ENCODE peak calls at places on chromosome 11, in eight cellular contexts. One of them, this sample, is unnamed.

GRCh38 chr11:33869511-33870422 is 22.1 kb downstream of the LMO2 start:
- DNase-seq in CD4-positive, alpha-beta memory T cell: no peak
- DNase-seq in HAP-1: peak; percentile 42
- DNase-seq in GM06990: peak; percentile 68
- DNase-seq in MM.1S: peak; percentile 15
- DNase-seq in K562: peak; percentile 72
- DNase-seq in OCI-LY7: peak; percentile 17
- DNase-seq in HCT116: no peak
- DNase-seq in this sample: no peak

GRCh38 chr11:60315866-60316265 is 11.2 kb upstream of the MS4A6E start:
- DNase-seq in GM06990: no peak
- DNase-seq in HAP-1: peak; percentile 53
- DNase-seq in CD4-positive, alpha-beta memory T cell: no peak
- DNase-seq in K562: no peak
- DNase-seq in HCT116: no peak
- DNase-seq in MM.1S: no peak
- DNase-seq in OCI-LY7: no peak
- DNase-seq in this sample: no peak

GRCh38 chr11:43573233-43573632 is 107.3 kb upstream of the HSD17B12 start:
- DNase-seq in GM06990: no peak
- DNase-seq in CD4-positive, alpha-beta memory T cell: no peak
- DNase-seq in K562: peak; percentile 45
- DNase-seq in MM.1S: peak; percentile 43
- DNase-seq in HAP-1: peak; percentile 64
- DNase-seq in OCI-LY7: peak; percentile 51
- DNase-seq in HCT116: peak; percentile 16
- DNase-seq in this sample: no peak

GRCh38 chr11:14254533-14255530 is 104.2 kb downstream of the RRAS2 start:
- DNase-seq in HAP-1: no peak
- DNase-seq in CD4-positive, alpha-beta memory T cell: no peak
- DNase-seq in K562: no peak
- DNase-seq in GM06990: no peak
- DNase-seq in MM.1S: no peak
- DNase-seq in HCT116: no peak
- DNase-seq in OCI-LY7: no peak
- DNase-seq in this sample: no peak

GRCh38 chr11:96207459-96208449 is 135.2 kb downstream of the MAML2 start:
- DNase-seq in MM.1S: peak; percentile 63
- DNase-seq in K562: no peak
- DNase-seq in HCT116: no peak
- DNase-seq in HAP-1: no peak
- DNase-seq in CD4-positive, alpha-beta memory T cell: peak; percentile 52
- DNase-seq in GM06990: no peak
- DNase-seq in OCI-LY7: peak; percentile 57
- DNase-seq in this sample: no peak

GRCh38 chr11:93236741-93237675 is 39.2 kb upstream of the SLC36A4 start:
- DNase-seq in MM.1S: peak; percentile 51
- DNase-seq in HAP-1: peak; percentile 60
- DNase-seq in K562: peak; percentile 17
- DNase-seq in HCT116: peak; percentile 34
- DNase-seq in OCI-LY7: peak; percentile 61
- DNase-seq in GM06990: no peak
- DNase-seq in CD4-positive, alpha-beta memory T cell: peak; percentile 12
- DNase-seq in this sample: peak; percentile 8

GRCh38 chr11:112128483-112129121 is 35.3 kb downstream of the IL18 start:
- DNase-seq in HCT116: peak; percentile 87
- DNase-seq in MM.1S: no peak
- DNase-seq in GM06990: no peak
- DNase-seq in HAP-1: peak; percentile 50
- DNase-seq in OCI-LY7: no peak
- DNase-seq in CD4-positive, alpha-beta memory T cell: no peak
- DNase-seq in K562: no peak
- DNase-seq in this sample: peak; percentile 49

GRCh38 chr11:12159351-12160099 is 49.1 kb downstream of the MICAL2 start:
- DNase-seq in HAP-1: no peak
- DNase-seq in HCT116: no peak
- DNase-seq in GM06990: no peak
- DNase-seq in MM.1S: no peak
- DNase-seq in OCI-LY7: no peak
- DNase-seq in CD4-positive, alpha-beta memory T cell: no peak
- DNase-seq in K562: no peak
- DNase-seq in this sample: peak; percentile 75

GRCh38 chr11:35059040-35059439 is 79.9 kb upstream of the CD44 start:
- DNase-seq in K562: no peak
- DNase-seq in CD4-positive, alpha-beta memory T cell: no peak
- DNase-seq in HCT116: no peak
- DNase-seq in HAP-1: no peak
- DNase-seq in GM06990: no peak
- DNase-seq in MM.1S: no peak
- DNase-seq in OCI-LY7: peak; percentile 59
- DNase-seq in this sample: no peak

GRCh38 chr11:110921742-110922200 is 209.5 kb upstream of the ARHGAP20 start:
- DNase-seq in HCT116: no peak
- DNase-seq in CD4-positive, alpha-beta memory T cell: no peak
- DNase-seq in K562: no peak
- DNase-seq in GM06990: no peak
- DNase-seq in HAP-1: no peak
- DNase-seq in MM.1S: no peak
- DNase-seq in OCI-LY7: no peak
- DNase-seq in this sample: peak; percentile 11

GRCh38 chr11:1128333-1129142 is 29.2 kb upstream of the MUC5AC start:
- DNase-seq in MM.1S: no peak
- DNase-seq in CD4-positive, alpha-beta memory T cell: no peak
- DNase-seq in GM06990: no peak
- DNase-seq in HCT116: no peak
- DNase-seq in HAP-1: peak; percentile 3
- DNase-seq in K562: no peak
- DNase-seq in OCI-LY7: no peak
- DNase-seq in this sample: no peak

GRCh38 chr11:124570160-124570559 is 363 bp downstream of the OR8A1 start:
- DNase-seq in HCT116: no peak
- DNase-seq in K562: no peak
- DNase-seq in GM06990: no peak
- DNase-seq in OCI-LY7: no peak
- DNase-seq in HAP-1: no peak
- DNase-seq in MM.1S: no peak
- DNase-seq in CD4-positive, alpha-beta memory T cell: no peak
- DNase-seq in this sample: no peak

GRCh38 chr11:16893456-16894076 is 120.6 kb downstream of the PLEKHA7 start:
- DNase-seq in HAP-1: no peak
- DNase-seq in CD4-positive, alpha-beta memory T cell: no peak
- DNase-seq in K562: no peak
- DNase-seq in GM06990: no peak
- DNase-seq in MM.1S: no peak
- DNase-seq in HCT116: no peak
- DNase-seq in OCI-LY7: no peak
- DNase-seq in this sample: no peak

GRCh38 chr11:134643519-134644042 is 231.5 kb upstream of the B3GAT1 start:
- DNase-seq in CD4-positive, alpha-beta memory T cell: no peak
- DNase-seq in MM.1S: no peak
- DNase-seq in K562: no peak
- DNase-seq in GM06990: no peak
- DNase-seq in HCT116: no peak
- DNase-seq in HAP-1: no peak
- DNase-seq in OCI-LY7: no peak
- DNase-seq in this sample: no peak

GRCh38 chr11:94871491-94872185 is 101.7 kb downstream of the CWC15 start:
- DNase-seq in MM.1S: no peak
- DNase-seq in HCT116: no peak
- DNase-seq in CD4-positive, alpha-beta memory T cell: no peak
- DNase-seq in K562: no peak
- DNase-seq in GM06990: no peak
- DNase-seq in OCI-LY7: no peak
- DNase-seq in HAP-1: no peak
- DNase-seq in this sample: no peak

GRCh38 chr11:67027943-67028542 is 5.1 kb downstream of the SYT12 start:
- DNase-seq in GM06990: peak; percentile 49
- DNase-seq in K562: peak; percentile 44
- DNase-seq in CD4-positive, alpha-beta memory T cell: no peak
- DNase-seq in HCT116: no peak
- DNase-seq in HAP-1: no peak
- DNase-seq in MM.1S: peak; percentile 19
- DNase-seq in OCI-LY7: peak; percentile 73
- DNase-seq in this sample: no peak

GRCh38 chr11:125802387-125802786 is 14.5 kb downstream of the PATE3 start:
- DNase-seq in HCT116: no peak
- DNase-seq in HAP-1: no peak
- DNase-seq in K562: no peak
- DNase-seq in MM.1S: no peak
- DNase-seq in CD4-positive, alpha-beta memory T cell: no peak
- DNase-seq in OCI-LY7: no peak
- DNase-seq in GM06990: no peak
- DNase-seq in this sample: no peak

GRCh38 chr11:125799808-125800207 is 11.9 kb downstream of the PATE3 start:
- DNase-seq in HCT116: no peak
- DNase-seq in GM06990: no peak
- DNase-seq in K562: no peak
- DNase-seq in MM.1S: no peak
- DNase-seq in OCI-LY7: no peak
- DNase-seq in HAP-1: no peak
- DNase-seq in CD4-positive, alpha-beta memory T cell: no peak
- DNase-seq in this sample: no peak

DNA sequence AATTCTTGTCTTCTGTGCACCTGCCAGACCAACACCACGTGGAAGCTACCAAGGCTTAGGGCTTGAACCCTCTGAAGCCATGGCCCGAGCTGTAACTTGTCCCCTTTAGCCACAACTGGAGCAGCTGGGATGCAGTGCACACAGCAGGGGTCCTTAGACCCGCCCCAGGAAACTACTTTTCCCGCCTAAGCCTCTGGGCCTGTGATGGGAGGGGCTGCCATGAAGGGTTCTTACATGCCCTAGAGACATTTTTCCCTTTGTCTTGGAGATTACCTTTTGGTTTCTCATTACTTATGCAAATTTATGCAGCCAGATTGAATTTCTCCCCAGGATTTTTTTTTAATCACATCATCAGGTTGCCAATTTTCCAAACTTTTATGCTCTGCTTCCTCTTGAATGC is 9.7 kb downstream of the PATE3 start:
- DNase-seq in GM06990: no peak
- DNase-seq in K562: no peak
- DNase-seq in CD4-positive, alpha-beta memory T cell: no peak
- DNase-seq in MM.1S: no peak
- DNase-seq in OCI-LY7: no peak
- DNase-seq in HAP-1: peak; percentile 11
- DNase-seq in HCT116: no peak
- DNase-seq in this sample: no peak
- H3K4me3 ChIP-seq in GM06990: no peak overlapping the region
- H3K4me3 ChIP-seq in K562: no peak overlapping the region
- H3K4me3 ChIP-seq in CD4-positive, alpha-beta memory T cell: no peak overlapping the region
- H3K4me3 ChIP-seq in MM.1S: no peak overlapping the region
- H3K4me3 ChIP-seq in OCI-LY7: no peak overlapping the region
- H3K4me3 ChIP-seq in HAP-1: no peak overlapping the region
- H3K4me3 ChIP-seq in HCT116: no peak overlapping the region
- H3K4me3 ChIP-seq in this sample: no peak overlapping the region

GRCh38 chr11:117875397-117876048 is 935 bp downstream of the FXYD6 start:
- DNase-seq in GM06990: no peak
- DNase-seq in OCI-LY7: no peak
- DNase-seq in MM.1S: no peak
- DNase-seq in K562: no peak
- DNase-seq in CD4-positive, alpha-beta memory T cell: peak; percentile 28
- DNase-seq in HCT116: no peak
- DNase-seq in HAP-1: peak; percentile 48
- DNase-seq in this sample: no peak
- H3K4me3 ChIP-seq in GM06990: no peak overlapping the region
- H3K4me3 ChIP-seq in OCI-LY7: no peak overlapping the region
- H3K4me3 ChIP-seq in MM.1S: no peak overlapping the region
- H3K4me3 ChIP-seq in K562: no peak overlapping the region
- H3K4me3 ChIP-seq in CD4-positive, alpha-beta memory T cell: peak overlapping the region; percentile 53
- H3K4me3 ChIP-seq in HCT116: no peak overlapping the region
- H3K4me3 ChIP-seq in HAP-1: peak overlapping the region; percentile 91
- H3K4me3 ChIP-seq in this sample: no peak overlapping the region

DNA sequence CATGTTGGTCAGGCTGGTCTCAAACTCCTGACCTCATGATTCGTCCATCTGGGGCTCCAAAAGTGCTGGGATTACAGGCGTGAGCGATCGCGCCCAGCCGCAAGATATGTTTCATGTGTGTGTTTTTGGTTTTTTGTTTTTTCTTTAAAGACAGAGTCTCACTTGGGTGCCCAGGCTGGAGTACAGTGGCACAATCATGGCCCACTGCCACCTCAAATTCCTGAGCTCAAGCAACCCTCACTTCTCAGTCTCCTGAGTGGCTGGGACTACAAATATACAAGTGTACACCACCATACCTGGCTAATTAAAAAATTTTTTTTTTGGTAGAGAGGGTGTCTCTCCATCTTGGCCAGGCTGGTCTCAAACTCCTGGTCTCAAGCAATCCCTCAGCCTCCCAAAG is 8.4 kb downstream of the TIGD3 start:
- DNase-seq in CD4-positive, alpha-beta memory T cell: no peak
- DNase-seq in HCT116: no peak
- DNase-seq in HAP-1: no peak
- DNase-seq in MM.1S: no peak
- DNase-seq in OCI-LY7: no peak
- DNase-seq in K562: no peak
- DNase-seq in GM06990: no peak
- DNase-seq in this sample: no peak
- H3K4me3 ChIP-seq in CD4-positive, alpha-beta memory T cell: no peak overlapping the region
- H3K4me3 ChIP-seq in HCT116: no peak overlapping the region
- H3K4me3 ChIP-seq in HAP-1: no peak overlapping the region
- H3K4me3 ChIP-seq in MM.1S: peak overlapping the region; percentile 18
- H3K4me3 ChIP-seq in OCI-LY7: no peak overlapping the region
- H3K4me3 ChIP-seq in K562: no peak overlapping the region
- H3K4me3 ChIP-seq in GM06990: no peak overlapping the region
- H3K4me3 ChIP-seq in this sample: no peak overlapping the region

GRCh38 chr11:102047305-102047924 is at the start of gene CFAP300:
- DNase-seq in MM.1S: peak; percentile 61
- DNase-seq in CD4-positive, alpha-beta memory T cell: peak; percentile 15
- DNase-seq in GM06990: peak; percentile 45
- DNase-seq in HCT116: no peak
- DNase-seq in OCI-LY7: peak; percentile 11
- DNase-seq in HAP-1: peak; percentile 87
- DNase-seq in K562: no peak
- DNase-seq in this sample: peak; percentile 13

GRCh38 chr11:102050927-102051575 is 3.8 kb downstream of the CFAP300 start:
- DNase-seq in HCT116: no peak
- DNase-seq in K562: no peak
- DNase-seq in MM.1S: no peak
- DNase-seq in OCI-LY7: no peak
- DNase-seq in CD4-positive, alpha-beta memory T cell: no peak
- DNase-seq in GM06990: no peak
- DNase-seq in HAP-1: no peak
- DNase-seq in this sample: no peak

GRCh38 chr11:102046841-102047240 is 396 bp upstream of the CFAP300 start:
- DNase-seq in HAP-1: no peak
- DNase-seq in GM06990: no peak
- DNase-seq in CD4-positive, alpha-beta memory T cell: no peak
- DNase-seq in K562: no peak
- DNase-seq in HCT116: no peak
- DNase-seq in MM.1S: no peak
- DNase-seq in OCI-LY7: no peak
- DNase-seq in this sample: peak; percentile 16
- H3K4me3 ChIP-seq in HAP-1: peak overlapping the region; percentile 14
- H3K4me3 ChIP-seq in GM06990: no peak overlapping the region
- H3K4me3 ChIP-seq in CD4-positive, alpha-beta memory T cell: no peak overlapping the region
- H3K4me3 ChIP-seq in K562: no peak overlapping the region
- H3K4me3 ChIP-seq in HCT116: no peak overlapping the region
- H3K4me3 ChIP-seq in MM.1S: peak overlapping the region; percentile 50
- H3K4me3 ChIP-seq in OCI-LY7: no peak overlapping the region
- H3K4me3 ChIP-seq in this sample: peak overlapping the region; percentile 73